ENCODE peak calls at places on chromosomes 5 and 9, in six cellular contexts. N is hypothalamus, F is NCI-H187 treated with DMSO at 0.1 percent for 48 hours, Q is nephron progenitor cell, B is iPS DF 19.7, U is NCI-H446. L is an unnamed sample.

GRCh38 chr5:89418821-89419085 is 535.8 kb upstream of the MEF2C start:
- DNase-seq in N (no peak), F (no peak), Q (no peak), B (no peak), U (no peak), L (peak; percentile 20)

GRCh38 chr9:69036319-69036718 is 767 bp downstream of the FXN start:
- DNase-seq in N (no peak), F (no peak), Q (no peak), B (no peak), U (no peak), L (no peak)

GRCh38 chr5:126884269-126884819 is 107.4 kb downstream of the LMNB1 start:
- DNase-seq in N (no peak), F (no peak), Q (no peak), B (no peak), U (no peak), L (peak; percentile 58)

GRCh38 chr5:170491479-170491878 is 12.3 kb upstream of the KCNIP1 start:
- DNase-seq in N (no peak), F (no peak), Q (no peak), B (no peak), U (no peak), L (peak; percentile 94)

GRCh38 chr9:137266162-137266527 is 11.0 kb downstream of the NELFB start:
- DNase-seq in N (no peak), F (no peak), Q (no peak), B (no peak), U (no peak), L (no peak)

GRCh38 chr5:56607074-56607473 is 208.3 kb upstream of the MAP3K1 start:
- DNase-seq in N (no peak), F (no peak), Q (no peak), B (no peak), U (no peak), L (no peak)

GRCh38 chr9:136644343-136644592 is 18.4 kb upstream of the EGFL7 start:
- DNase-seq in N (no peak), F (no peak), Q (no peak), B (no peak), U (no peak), L (peak; percentile 15)

GRCh38 chr9:91221332-91221731 is 140.4 kb downstream of the AUH start:
- DNase-seq in N (no peak), F (no peak), Q (no peak), B (no peak), U (no peak), L (no peak)

GRCh38 chr9:18447131-18447530 is 26.8 kb upstream of the ADAMTSL1 start:
- DNase-seq in N (peak; percentile 19), F (no peak), Q (no peak), B (no peak), U (no peak), L (no peak)

GRCh38 chr5:555058-555623 is 30.9 kb upstream of the SLC9A3 start:
- DNase-seq in N (no peak), F (no peak), Q (no peak), B (no peak), U (no peak), L (no peak)

GRCh38 chr5:178123094-178123986 is 7.5 kb upstream of the RMND5B start:
- DNase-seq in N (no peak), F (no peak), Q (no peak), B (no peak), U (no peak), L (no peak)

GRCh38 chr5:16169550-16169949 is 10.0 kb downstream of the MARCHF11 start:
- DNase-seq in N (no peak), F (no peak), Q (no peak), B (no peak), U (no peak), L (no peak)

GRCh38 chr9:38073882-38074281 is 4.9 kb upstream of the SHB start:
- DNase-seq in N (no peak), F (no peak), Q (no peak), B (no peak), U (no peak), L (peak; percentile 37)

GRCh38 chr9:23258569-23258968 is 567.5 kb downstream of the ELAVL2 start:
- DNase-seq in N (no peak), F (no peak), Q (no peak), B (no peak), U (no peak), L (no peak)

GRCh38 chr5:74205745-74206570 is 434.6 kb downstream of the ENC1 start:
- DNase-seq in N (no peak), F (no peak), Q (no peak), B (no peak), U (peak; percentile 82), L (peak; percentile 78)

GRCh38 chr5:147576646-147577535 is 67.0 kb upstream of the DPYSL3 start:
- DNase-seq in N (peak; percentile 15), F (no peak), Q (peak; percentile 81), B (no peak), U (peak; percentile 18), L (peak; percentile 9)

GRCh38 chr5:176798949-176799348 is 11.4 kb upstream of the UNC5A start:
- DNase-seq in N (no peak), F (no peak), Q (no peak), B (no peak), U (no peak), L (no peak)

GRCh38 chr5:131541071-131541470 is 94.0 kb downstream of the RAPGEF6 start:
- DNase-seq in N (no peak), F (peak; percentile 85), Q (no peak), B (no peak), U (no peak), L (peak; percentile 85)

GRCh38 chr9:69857131-69857530 is 36.5 kb downstream of the CFAP95 start:
- DNase-seq in N (no peak), F (no peak), Q (no peak), B (no peak), U (no peak), L (peak; percentile 19)

GRCh38 chr5:76733049-76733417 is 17.1 kb downstream of the F2R start:
- DNase-seq in N (no peak), F (no peak), Q (no peak), B (no peak), U (no peak), L (no peak)

GRCh38 chr9:5577225-5577624 is 51.7 kb upstream of the RIC1 start:
- DNase-seq in N (no peak), F (no peak), Q (no peak), B (no peak), U (no peak), L (no peak)

GRCh38 chr5:181222630-181223040 is 446 bp upstream of the TRIM41 start:
- DNase-seq in N (no peak), F (no peak), Q (no peak), B (no peak), U (no peak), L (peak; percentile 30)

GRCh38 chr5:123455640-123456039 is 32.4 kb upstream of the CEP120 start:
- DNase-seq in N (no peak), F (no peak), Q (no peak), B (no peak), U (no peak), L (no peak)

GRCh38 chr9:133960568-133961129 is 31.5 kb downstream of the VAV2 start:
- DNase-seq in N (no peak), F (no peak), Q (no peak), B (no peak), U (no peak), L (peak; percentile 28)

GRCh38 chr9:92270511-92270910 is 23.0 kb downstream of the IARS1 start:
- DNase-seq in N (no peak), F (no peak), Q (no peak), B (no peak), U (no peak), L (peak; percentile 6)

GRCh38 chr9:96122756-96123155 is 179.2 kb downstream of the HSD17B3 start:
- DNase-seq in N (no peak), F (no peak), Q (no peak), B (no peak), U (no peak), L (peak; percentile 28)

GRCh38 chr5:133869675-133869978 is 98.8 kb downstream of the C5orf15 start:
- DNase-seq in N (no peak), F (no peak), Q (no peak), B (no peak), U (no peak), L (no peak)

GRCh38 chr5:157172408-157172807 is 6.3 kb upstream of the GARIN3 start:
- DNase-seq in N (no peak), F (no peak), Q (no peak), B (no peak), U (no peak), L (no peak)

GRCh38 chr5:89901983-89902382 is 507.6 kb downstream of the CETN3 start:
- DNase-seq in N (no peak), F (no peak), Q (no peak), B (no peak), U (peak; percentile 80), L (no peak)